ENCODE peak calls at places on chromosomes 4 and X, in six cellular contexts. W is GM12891, L is RPMI7951, Q is breast epithelium, H is dorsolateral prefrontal cortex, V is activated B cell treated with CpG ODN at 0.5 μM for 24 hours. Y is an unnamed sample.

GRCh38 chr4:183380901-183381300 is 58.7 kb upstream of the CLDN24 start:
- DNase-seq in Q (no peak), W (no peak), L (no peak), H (no peak), V (no peak), Y (no peak)

GRCh38 chrX:25344191-25344936 is 328.6 kb upstream of the ARX start:
- DNase-seq in W (no peak), H (peak), Q (no peak), V (no peak), L (no peak), Y (no peak)

GRCh38 chr4:2583517-2583916 is 47.1 kb downstream of the FAM193A start:
- DNase-seq in V (no peak), W (no peak), Q (no peak), L (no peak), H (no peak), Y (no peak)

GRCh38 chrX:136639506-136640176 is 8.3 kb upstream of the CD40LG start:
- DNase-seq in Q (no peak), V (no peak), L (no peak), H (no peak), W (no peak), Y (no peak)

GRCh38 chr4:111269439-111269838 is 646.6 kb upstream of the PITX2 start:
- DNase-seq in V (no peak), W (no peak), Q (no peak), H (no peak), L (peak), Y (no peak)

GRCh38 chrX:104370089-104370488 is 115.4 kb upstream of the ESX1 start:
- DNase-seq in L (peak), Q (peak), W (no peak), H (no peak), V (no peak), Y (peak)

GRCh38 chr4:76589402-76589801 is 154.4 kb downstream of the SHROOM3 start:
- DNase-seq in L (peak), W (no peak), Q (no peak), H (no peak), V (no peak), Y (peak)

GRCh38 chrX:40853004-40853815 is 117.9 kb upstream of the MED14 start:
- DNase-seq in V (no peak), H (no peak), L (no peak), Q (no peak), W (no peak), Y (no peak)

GRCh38 chr4:182019148-182019652 is 224.0 kb upstream of the TENM3 start:
- DNase-seq in L (peak), H (no peak), V (no peak), Q (no peak), W (peak), Y (no peak)

GRCh38 chrX:21940356-21940829 is at the start of gene SMS:
- DNase-seq in H (peak), W (peak), V (peak), L (peak), Q (peak), Y (peak)

GRCh38 chr4:54937501-54937900 is 187.9 kb downstream of the KDR start:
- DNase-seq in Q (no peak), V (no peak), H (no peak), L (no peak), W (no peak), Y (no peak)

GRCh38 chr4:14375816-14376215 is 626.5 kb upstream of the CPEB2 start:
- DNase-seq in V (no peak), W (no peak), L (peak), H (no peak), Q (no peak), Y (no peak)

GRCh38 chrX:125322431-125322830 is 2.8 kb downstream of the TEX13C start:
- DNase-seq in Q (no peak), V (no peak), H (no peak), L (no peak), W (no peak), Y (no peak)

GRCh38 chr4:158025131-158025530 is 147.7 kb downstream of the GASK1B start:
- DNase-seq in Q (no peak), L (peak), V (no peak), H (no peak), W (no peak), Y (no peak)

GRCh38 chrX:140572724-140573123 is 67.9 kb upstream of the SOX3 start:
- DNase-seq in V (no peak), H (no peak), Q (no peak), L (peak), W (no peak), Y (peak)

GRCh38 chrX:55489315-55490009 is at the start of gene USP51:
- DNase-seq in L (peak), Q (peak), H (peak), W (peak), V (peak), Y (no peak)

GRCh38 chr4:2487632-2488031 is 18.7 kb downstream of the RNF4 start:
- DNase-seq in H (no peak), L (no peak), V (no peak), W (peak), Q (no peak), Y (no peak)

GRCh38 chr4:2413821-2414610 is 4.4 kb downstream of the ZFYVE28 start:
- DNase-seq in W (no peak), V (no peak), L (no peak), H (no peak), Q (no peak), Y (no peak)

GRCh38 chr4:5798447-5798846 is 87.4 kb downstream of the EVC start:
- DNase-seq in V (no peak), Q (no peak), W (no peak), L (no peak), H (no peak), Y (no peak)

GRCh38 chr4:108730579-108730978 is 32.3 kb downstream of the ETNPPL start:
- DNase-seq in W (no peak), L (peak), Q (no peak), V (no peak), H (no peak), Y (no peak)

GRCh38 chrX:71224098-71224708 is 1.2 kb downstream of the GJB1 start:
- DNase-seq in H (no peak), W (no peak), V (no peak), L (no peak), Q (no peak), Y (no peak)

GRCh38 chrX:78124304-78124703 is 15.1 kb downstream of the TAF9B start:
- DNase-seq in V (no peak), H (no peak), L (no peak), Q (no peak), W (no peak), Y (no peak)

GRCh38 chr4:134001057-134001456 is 200.5 kb downstream of the PABPC4L start:
- DNase-seq in Q (no peak), V (no peak), H (no peak), W (no peak), L (no peak), Y (no peak)

GRCh38 chr4:5010984-5011383 is 8.3 kb downstream of the CYTL1 start:
- DNase-seq in V (no peak), Q (no peak), W (no peak), H (no peak), L (no peak), Y (no peak)

GRCh38 chr4:172708184-172708583 is 460.4 kb upstream of the GALNT7 start:
- DNase-seq in L (no peak), V (no peak), H (no peak), W (no peak), Q (no peak), Y (no peak)

GRCh38 chr4:1898681-1899080 is 27.5 kb downstream of the NSD2 start:
- DNase-seq in Q (no peak), V (no peak), W (no peak), H (no peak), L (no peak), Y (no peak)

GRCh38 chr4:184949020-184949419 is 69.3 kb upstream of the HELT start:
- DNase-seq in V (no peak), Q (no peak), H (no peak), L (no peak), W (no peak), Y (no peak)

Y was measured in HuH-7.5.